ENCODE peak calls at places on chromosome 9, in four cellular contexts. C, Y, A and T are unnamed samples.

GRCh38 chr9:99807276-99807852 is 14.3 kb upstream of the NR4A3 start:
- DNase-seq in C (peak), Y (peak), A (peak), T (peak)

GRCh38 chr9:83932001-83932400 is 10.8 kb upstream of the KIF27 start:
- DNase-seq in C (peak), Y (no peak), A (no peak), T (no peak)

GRCh38 chr9:36436909-36437308 is 36.8 kb upstream of the RNF38 start:
- DNase-seq in C (no peak), Y (no peak), A (peak), T (no peak)

GRCh38 chr9:116267021-116267420 is 113.4 kb downstream of the PAPPA start:
- DNase-seq in C (peak), Y (no peak), A (peak), T (peak)

GRCh38 chr9:128771745-128772519 is at the start of gene ZER1:
- DNase-seq in C (peak), Y (peak), A (peak), T (peak)

GRCh38 chr9:20496328-20496727 is 126.0 kb downstream of the MLLT3 start:
- DNase-seq in C (no peak), Y (no peak), A (no peak), T (no peak)

GRCh38 chr9:135084881-135085760 is 2.3 kb upstream of the OLFM1 start:
- DNase-seq in C (no peak), Y (no peak), A (no peak), T (no peak)

GRCh38 chr9:112774006-112774996 is 23.7 kb downstream of the SNX30 start:
- DNase-seq in C (no peak), Y (no peak), A (peak), T (peak)

GRCh38 chr9:107439991-107440456 is 49.5 kb downstream of the KLF4 start:
- DNase-seq in C (no peak), Y (no peak), A (peak), T (peak)

GRCh38 chr9:86487222-86487841 is 133.1 kb upstream of the TUT7 start:
- DNase-seq in C (peak), Y (no peak), A (peak), T (peak)

GRCh38 chr9:83505282-83505681 is 32.9 kb downstream of the FRMD3 start:
- DNase-seq in C (no peak), Y (no peak), A (no peak), T (no peak)

GRCh38 chr9:93292664-93293328 is 108.9 kb downstream of the WNK2 start:
- DNase-seq in C (no peak), Y (no peak), A (no peak), T (no peak)

GRCh38 chr9:129175825-129176633 is 2.0 kb downstream of the IER5L start:
- DNase-seq in C (peak), Y (peak), A (peak), T (peak)

GRCh38 chr9:20650750-20651299 is 28.5 kb upstream of the MLLT3 start:
- DNase-seq in C (no peak), Y (no peak), A (no peak), T (no peak)

GRCh38 chr9:99430301-99430700 is 208.2 kb downstream of the SEC61B start:
- DNase-seq in C (no peak), Y (no peak), A (peak), T (peak)

GRCh38 chr9:3074247-3074646 is 230.4 kb upstream of the PUM3 start:
- DNase-seq in C (no peak), Y (no peak), A (no peak), T (no peak)

GRCh38 chr9:81499021-81499454 is 190.3 kb downstream of the TLE1 start:
- DNase-seq in C (peak), Y (no peak), A (peak), T (peak)

GRCh38 chr9:22214497-22215031 is 205.5 kb upstream of the CDKN2B start:
- DNase-seq in C (peak), Y (no peak), A (peak), T (peak)

GRCh38 chr9:116000748-116001329 is 152.8 kb upstream of the PAPPA start:
- DNase-seq in C (no peak), Y (no peak), A (no peak), T (no peak)

GRCh38 chr9:105053209-105053652 is 125.3 kb upstream of the ABCA1 start:
- DNase-seq in C (peak), Y (no peak), A (peak), T (peak)

GRCh38 chr9:38649731-38650363 is 29.5 kb upstream of the ANKRD18A start:
- DNase-seq in C (no peak), Y (no peak), A (no peak), T (no peak)

GRCh38 chr9:131112374-131113159 is 12.8 kb upstream of the NUP214 start:
- DNase-seq in C (no peak), Y (no peak), A (no peak), T (no peak)

GRCh38 chr9:33202552-33203300 is 35.6 kb upstream of the B4GALT1 start:
- DNase-seq in C (peak), Y (no peak), A (peak), T (peak)

GRCh38 chr9:88108779-88109178 is 29.5 kb downstream of the SPATA31C2 start:
- DNase-seq in C (no peak), Y (no peak), A (no peak), T (no peak)

GRCh38 chr9:93053781-93054331 is 4.6 kb upstream of the SUSD3 start:
- DNase-seq in C (no peak), Y (no peak), A (no peak), T (no peak)

GRCh38 chr9:109591691-109592090 is 93.6 kb upstream of the PTPN3 start:
- DNase-seq in C (no peak), Y (no peak), A (no peak), T (no peak)

DNA sequence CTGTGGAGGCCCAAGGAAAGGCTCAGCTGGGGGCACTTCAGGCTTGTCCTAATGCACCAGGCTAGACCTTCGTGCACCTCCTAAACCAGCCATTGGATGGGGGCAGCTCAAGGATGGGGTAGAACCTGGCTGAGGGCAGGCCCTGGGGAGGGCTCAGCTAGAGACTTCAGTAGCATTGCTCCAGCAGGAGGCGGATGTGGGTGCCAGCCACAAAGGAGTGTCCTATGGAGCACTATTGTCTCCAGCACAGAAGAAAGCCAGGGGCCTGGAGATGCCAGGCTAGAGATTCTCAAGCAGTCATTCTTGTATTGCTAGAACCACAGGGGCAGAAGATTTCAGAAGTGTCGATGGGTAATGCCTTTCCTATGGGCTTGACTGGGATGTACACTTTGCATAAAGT is 131.8 kb downstream of the SYK start:
- DNase-seq in C (no peak), Y (no peak), A (no peak), T (no peak)
- H3K4me3 ChIP-seq in C (no peak), Y (no peak), A (no peak), T (no peak)

GRCh38 chr9:136997355-136997754 is 987 bp upstream of the CLIC3 start:
- DNase-seq in C (no peak), Y (no peak), A (no peak), T (no peak)
- H3K4me3 ChIP-seq in C (no peak), Y (no peak), A (no peak), T (no peak)

GRCh38 chr9:114250235-114250568 is 72.7 kb upstream of the ORM1 start:
- DNase-seq in C (peak), Y (no peak), A (peak), T (peak)
- H3K4me3 ChIP-seq in C (peak), Y (no peak), A (no peak), T (no peak)

GRCh38 chr9:121281614-121282291 is 13.8 kb downstream of the GSN start:
- DNase-seq in C (peak), Y (no peak), A (peak), T (peak)
- H3K4me3 ChIP-seq in C (peak), Y (no peak), A (no peak), T (no peak)

DNA sequence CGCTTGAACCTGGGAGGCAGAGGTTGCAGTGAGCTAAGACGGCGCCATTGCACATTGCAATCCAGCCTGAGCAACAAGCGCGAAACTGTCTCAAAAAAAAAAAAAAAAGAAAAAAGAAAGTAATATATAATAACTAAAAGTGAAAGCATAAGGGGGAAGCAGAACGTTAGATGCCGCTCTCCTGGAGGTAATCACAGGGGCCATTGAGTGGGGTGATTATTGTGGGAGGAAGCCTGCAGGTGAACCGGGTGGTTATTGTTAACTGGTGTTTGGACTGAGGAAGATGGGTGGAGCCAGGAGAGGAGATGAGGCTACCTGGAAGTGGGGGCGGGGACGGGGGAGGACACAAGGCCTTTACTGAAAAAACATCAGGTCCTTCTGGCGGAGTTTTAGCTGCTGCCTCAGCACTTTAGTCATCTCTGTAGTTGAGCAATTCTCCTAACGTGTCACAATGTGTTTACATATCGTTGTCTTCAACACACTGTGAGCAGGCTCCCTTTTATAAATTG is 5.3 kb upstream of the TJP2 start:
- DNase-seq in C (no peak), Y (peak), A (peak), T (peak)
- H3K4me3 ChIP-seq in C (no peak), Y (peak), A (no peak), T (no peak)